ENCODE peak calls at places on chromosome 16, in eight cellular contexts. One of them, this sample, is unnamed.

GRCh38 chr16:81040837-81041236 is 5.2 kb downstream of the ATMIN start:
- DNase-seq in astrocyte of the spinal cord: no peak
- DNase-seq in fibroblast of the aortic adventitia: no peak
- DNase-seq in activated B cell treated with CpG ODN at 0.5 μM for 24 hours: no peak
- DNase-seq in epithelial cell of esophagus: no peak
- DNase-seq in ascending aorta: no peak
- DNase-seq in bronchial epithelial cell: no peak
- DNase-seq in cardiac muscle cell: no peak
- DNase-seq in this sample: no peak

GRCh38 chr16:79608976-79609375 is 8.4 kb upstream of the MAF start:
- DNase-seq in ascending aorta: no peak
- DNase-seq in astrocyte of the spinal cord: no peak
- DNase-seq in bronchial epithelial cell: no peak
- DNase-seq in fibroblast of the aortic adventitia: no peak
- DNase-seq in epithelial cell of esophagus: no peak
- DNase-seq in cardiac muscle cell: no peak
- DNase-seq in activated B cell treated with CpG ODN at 0.5 μM for 24 hours: no peak
- DNase-seq in this sample: no peak

GRCh38 chr16:85607796-85608514 is 5.2 kb upstream of the GSE1 start:
- DNase-seq in cardiac muscle cell: no peak
- DNase-seq in ascending aorta: no peak
- DNase-seq in activated B cell treated with CpG ODN at 0.5 μM for 24 hours: no peak
- DNase-seq in astrocyte of the spinal cord: no peak
- DNase-seq in fibroblast of the aortic adventitia: no peak
- DNase-seq in bronchial epithelial cell: no peak
- DNase-seq in epithelial cell of esophagus: no peak
- DNase-seq in this sample: no peak

GRCh38 chr16:5505093-5505887 is 407.7 kb upstream of the EEF2KMT start:
- DNase-seq in activated B cell treated with CpG ODN at 0.5 μM for 24 hours: no peak
- DNase-seq in astrocyte of the spinal cord: no peak
- DNase-seq in epithelial cell of esophagus: no peak
- DNase-seq in cardiac muscle cell: no peak
- DNase-seq in ascending aorta: no peak
- DNase-seq in bronchial epithelial cell: no peak
- DNase-seq in fibroblast of the aortic adventitia: no peak
- DNase-seq in this sample: no peak

GRCh38 chr16:65538945-65539344 is 417.1 kb upstream of the CDH11 start:
- DNase-seq in activated B cell treated with CpG ODN at 0.5 μM for 24 hours: no peak
- DNase-seq in fibroblast of the aortic adventitia: peak; percentile 84
- DNase-seq in epithelial cell of esophagus: peak; percentile 26
- DNase-seq in astrocyte of the spinal cord: peak; percentile 46
- DNase-seq in bronchial epithelial cell: peak; percentile 38
- DNase-seq in cardiac muscle cell: no peak
- DNase-seq in ascending aorta: no peak
- DNase-seq in this sample: no peak

GRCh38 chr16:10256855-10257641 is 74.8 kb upstream of the GRIN2A start:
- DNase-seq in astrocyte of the spinal cord: peak; percentile 4
- DNase-seq in activated B cell treated with CpG ODN at 0.5 μM for 24 hours: peak; percentile 56
- DNase-seq in fibroblast of the aortic adventitia: peak; percentile 5
- DNase-seq in ascending aorta: no peak
- DNase-seq in epithelial cell of esophagus: peak; percentile 35
- DNase-seq in bronchial epithelial cell: peak; percentile 5
- DNase-seq in cardiac muscle cell: peak; percentile 53
- DNase-seq in this sample: peak; percentile 25

GRCh38 chr16:75732871-75733270 is 6.6 kb upstream of the CPHXL start:
- DNase-seq in fibroblast of the aortic adventitia: no peak
- DNase-seq in activated B cell treated with CpG ODN at 0.5 μM for 24 hours: no peak
- DNase-seq in cardiac muscle cell: no peak
- DNase-seq in bronchial epithelial cell: no peak
- DNase-seq in ascending aorta: no peak
- DNase-seq in astrocyte of the spinal cord: peak; percentile 2
- DNase-seq in epithelial cell of esophagus: no peak
- DNase-seq in this sample: no peak

GRCh38 chr16:75198135-75198600 is 8.8 kb downstream of the CTRB2 start:
- DNase-seq in cardiac muscle cell: no peak
- DNase-seq in bronchial epithelial cell: no peak
- DNase-seq in activated B cell treated with CpG ODN at 0.5 μM for 24 hours: no peak
- DNase-seq in astrocyte of the spinal cord: no peak
- DNase-seq in fibroblast of the aortic adventitia: peak; percentile 86
- DNase-seq in ascending aorta: no peak
- DNase-seq in epithelial cell of esophagus: no peak
- DNase-seq in this sample: no peak

GRCh38 chr16:12459401-12459791 is 344.3 kb downstream of the CPPED1 start:
- DNase-seq in epithelial cell of esophagus: no peak
- DNase-seq in fibroblast of the aortic adventitia: no peak
- DNase-seq in ascending aorta: peak; percentile 35
- DNase-seq in astrocyte of the spinal cord: no peak
- DNase-seq in cardiac muscle cell: no peak
- DNase-seq in activated B cell treated with CpG ODN at 0.5 μM for 24 hours: peak; percentile 22
- DNase-seq in bronchial epithelial cell: no peak
- DNase-seq in this sample: no peak

GRCh38 chr16:30535106-30535776 is 583 bp upstream of the ZNF747 start:
- DNase-seq in bronchial epithelial cell: peak; percentile 33
- DNase-seq in cardiac muscle cell: no peak
- DNase-seq in astrocyte of the spinal cord: no peak
- DNase-seq in ascending aorta: no peak
- DNase-seq in epithelial cell of esophagus: peak; percentile 28
- DNase-seq in activated B cell treated with CpG ODN at 0.5 μM for 24 hours: no peak
- DNase-seq in fibroblast of the aortic adventitia: no peak
- DNase-seq in this sample: no peak

GRCh38 chr16:56125922-56126321 is 65.4 kb upstream of the GNAO1 start:
- DNase-seq in cardiac muscle cell: no peak
- DNase-seq in activated B cell treated with CpG ODN at 0.5 μM for 24 hours: no peak
- DNase-seq in epithelial cell of esophagus: no peak
- DNase-seq in bronchial epithelial cell: no peak
- DNase-seq in ascending aorta: no peak
- DNase-seq in astrocyte of the spinal cord: no peak
- DNase-seq in fibroblast of the aortic adventitia: no peak
- DNase-seq in this sample: no peak

GRCh38 chr16:85192736-85193493 is 80.6 kb upstream of the CIBAR2 start:
- DNase-seq in cardiac muscle cell: no peak
- DNase-seq in astrocyte of the spinal cord: no peak
- DNase-seq in fibroblast of the aortic adventitia: peak; percentile 45
- DNase-seq in activated B cell treated with CpG ODN at 0.5 μM for 24 hours: no peak
- DNase-seq in bronchial epithelial cell: no peak
- DNase-seq in ascending aorta: no peak
- DNase-seq in epithelial cell of esophagus: no peak
- DNase-seq in this sample: no peak

GRCh38 chr16:72939247-72939646 is 108.7 kb downstream of the ZFHX3 start:
- DNase-seq in fibroblast of the aortic adventitia: peak; percentile 78
- DNase-seq in astrocyte of the spinal cord: peak; percentile 70
- DNase-seq in bronchial epithelial cell: peak; percentile 26
- DNase-seq in activated B cell treated with CpG ODN at 0.5 μM for 24 hours: no peak
- DNase-seq in ascending aorta: no peak
- DNase-seq in cardiac muscle cell: no peak
- DNase-seq in epithelial cell of esophagus: peak; percentile 36
- DNase-seq in this sample: no peak
- TF ChIP-seq CTCF in fibroblast of the aortic adventitia: peak; percentile 49
- TF ChIP-seq CTCF in astrocyte of the spinal cord: peak; percentile 38
- TF ChIP-seq CTCF in bronchial epithelial cell: peak; percentile 14
- TF ChIP-seq CTCF in activated B cell treated with CpG ODN at 0.5 μM for 24 hours: no peak
- TF ChIP-seq CTCF in ascending aorta: peak; percentile 13
- TF ChIP-seq CTCF in cardiac muscle cell: peak; percentile 34
- TF ChIP-seq CTCF in epithelial cell of esophagus: peak; percentile 10
- TF ChIP-seq CTCF in this sample: no peak

GRCh38 chr16:27083861-27084261 is 17.1 kb downstream of the C16orf82 start:
- DNase-seq in bronchial epithelial cell: no peak
- DNase-seq in epithelial cell of esophagus: no peak
- DNase-seq in cardiac muscle cell: peak; percentile 23
- DNase-seq in fibroblast of the aortic adventitia: no peak
- DNase-seq in ascending aorta: no peak
- DNase-seq in astrocyte of the spinal cord: no peak
- DNase-seq in activated B cell treated with CpG ODN at 0.5 μM for 24 hours: no peak
- DNase-seq in this sample: peak; percentile 30

GRCh38 chr16:27085182-27085581 is 18.5 kb downstream of the C16orf82 start:
- DNase-seq in bronchial epithelial cell: no peak
- DNase-seq in fibroblast of the aortic adventitia: no peak
- DNase-seq in activated B cell treated with CpG ODN at 0.5 μM for 24 hours: no peak
- DNase-seq in epithelial cell of esophagus: no peak
- DNase-seq in cardiac muscle cell: no peak
- DNase-seq in astrocyte of the spinal cord: no peak
- DNase-seq in ascending aorta: no peak
- DNase-seq in this sample: no peak

GRCh38 chr16:27084296-27085065 is 17.8 kb downstream of the C16orf82 start:
- DNase-seq in cardiac muscle cell: no peak
- DNase-seq in fibroblast of the aortic adventitia: no peak
- DNase-seq in bronchial epithelial cell: no peak
- DNase-seq in activated B cell treated with CpG ODN at 0.5 μM for 24 hours: no peak
- DNase-seq in astrocyte of the spinal cord: no peak
- DNase-seq in ascending aorta: no peak
- DNase-seq in epithelial cell of esophagus: no peak
- DNase-seq in this sample: no peak

GRCh38 chr16:27080870-27081269 is 14.1 kb downstream of the C16orf82 start:
- DNase-seq in epithelial cell of esophagus: no peak
- DNase-seq in astrocyte of the spinal cord: no peak
- DNase-seq in activated B cell treated with CpG ODN at 0.5 μM for 24 hours: no peak
- DNase-seq in fibroblast of the aortic adventitia: peak; percentile 2
- DNase-seq in ascending aorta: no peak
- DNase-seq in bronchial epithelial cell: no peak
- DNase-seq in cardiac muscle cell: no peak
- DNase-seq in this sample: no peak
- TF ChIP-seq CTCF in epithelial cell of esophagus: peak; percentile 18
- TF ChIP-seq CTCF in astrocyte of the spinal cord: peak; percentile 35
- TF ChIP-seq CTCF in activated B cell treated with CpG ODN at 0.5 μM for 24 hours: no peak
- TF ChIP-seq CTCF in fibroblast of the aortic adventitia: peak; percentile 48
- TF ChIP-seq CTCF in ascending aorta: no peak
- TF ChIP-seq CTCF in bronchial epithelial cell: no peak
- TF ChIP-seq CTCF in cardiac muscle cell: peak; percentile 39
- TF ChIP-seq CTCF in this sample: peak; percentile 56

DNA sequence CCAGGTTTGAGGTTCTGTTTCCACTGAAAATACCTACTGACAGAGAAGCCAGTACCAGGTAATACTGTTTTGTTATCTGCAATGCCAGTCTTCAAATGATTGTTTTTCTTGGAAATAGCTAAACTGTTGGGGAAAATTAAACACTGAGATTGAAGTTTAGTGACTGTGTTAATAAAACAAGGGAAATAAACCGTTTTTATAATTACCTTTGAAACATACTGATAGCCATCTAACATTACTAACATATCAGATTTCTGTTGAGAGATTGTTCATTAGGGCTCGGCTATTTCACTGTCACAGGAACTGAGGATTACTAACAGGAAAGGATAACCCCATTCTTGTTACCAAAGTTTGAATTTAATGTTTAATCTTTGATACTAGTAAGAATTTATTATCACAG is 42.1 kb downstream of the CYB5B start:
- DNase-seq in fibroblast of the aortic adventitia: no peak
- DNase-seq in astrocyte of the spinal cord: no peak
- DNase-seq in activated B cell treated with CpG ODN at 0.5 μM for 24 hours: no peak
- DNase-seq in bronchial epithelial cell: no peak
- DNase-seq in cardiac muscle cell: no peak
- DNase-seq in ascending aorta: no peak
- DNase-seq in epithelial cell of esophagus: no peak
- DNase-seq in this sample: no peak
- TF ChIP-seq CTCF in fibroblast of the aortic adventitia: no peak
- TF ChIP-seq CTCF in astrocyte of the spinal cord: no peak
- TF ChIP-seq CTCF in activated B cell treated with CpG ODN at 0.5 μM for 24 hours: no peak
- TF ChIP-seq CTCF in bronchial epithelial cell: no peak
- TF ChIP-seq CTCF in cardiac muscle cell: no peak
- TF ChIP-seq CTCF in ascending aorta: no peak
- TF ChIP-seq CTCF in epithelial cell of esophagus: no peak
- TF ChIP-seq CTCF in this sample: no peak

DNA sequence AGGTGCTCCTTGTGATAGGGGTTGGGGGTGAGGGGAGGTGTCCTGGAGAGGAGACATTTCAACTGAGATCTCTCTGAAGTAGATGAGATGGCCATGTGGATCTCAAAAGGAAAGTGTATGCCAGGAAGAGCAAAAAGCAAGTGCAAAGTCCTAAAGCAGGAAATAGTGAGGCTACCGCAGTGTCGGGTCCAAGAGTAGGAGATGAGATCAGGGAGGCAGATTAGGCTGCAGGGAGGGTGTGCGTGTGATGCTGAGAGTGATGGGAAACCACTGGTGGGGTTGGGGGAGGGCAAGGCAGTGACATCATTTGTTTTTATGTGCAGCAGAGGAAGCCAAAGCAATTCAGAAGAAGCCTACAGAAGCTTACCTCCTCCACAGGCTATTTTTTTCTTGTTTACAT is 28.5 kb downstream of the CDH13 start:
- DNase-seq in bronchial epithelial cell: no peak
- DNase-seq in activated B cell treated with CpG ODN at 0.5 μM for 24 hours: no peak
- DNase-seq in ascending aorta: no peak
- DNase-seq in fibroblast of the aortic adventitia: peak; percentile 83
- DNase-seq in cardiac muscle cell: no peak
- DNase-seq in epithelial cell of esophagus: no peak
- DNase-seq in astrocyte of the spinal cord: peak; percentile 84
- DNase-seq in this sample: no peak
- TF ChIP-seq CTCF in bronchial epithelial cell: no peak
- TF ChIP-seq CTCF in activated B cell treated with CpG ODN at 0.5 μM for 24 hours: no peak
- TF ChIP-seq CTCF in ascending aorta: no peak
- TF ChIP-seq CTCF in fibroblast of the aortic adventitia: no peak
- TF ChIP-seq CTCF in cardiac muscle cell: no peak
- TF ChIP-seq CTCF in epithelial cell of esophagus: no peak
- TF ChIP-seq CTCF in astrocyte of the spinal cord: no peak
- TF ChIP-seq CTCF in this sample: no peak